ENCODE peak calls at places on chromosomes 7 and 10, in seven cellular contexts. One of them, this sample, is unnamed. For H3K4me1, the result is how much of the 10 kb centered on the place peaks cover.

GRCh38 chr7:105369944-105370343 is 18.8 kb downstream of the SRPK2 start:
- DNase-seq in cardiac muscle cell: no peak
- DNase-seq in colonic mucosa: no peak
- DNase-seq in gastrocnemius medialis: no peak
- DNase-seq in right atrium auricular region: no peak
- DNase-seq in left ventricle myocardium inferior: no peak
- DNase-seq in heart right ventricle: no peak
- DNase-seq in this sample: no peak

GRCh38 chr10:132532784-132533560 is 4.6 kb upstream of the INPP5A start:
- DNase-seq in cardiac muscle cell: no peak
- DNase-seq in colonic mucosa: no peak
- DNase-seq in gastrocnemius medialis: no peak
- DNase-seq in right atrium auricular region: no peak
- DNase-seq in left ventricle myocardium inferior: no peak
- DNase-seq in heart right ventricle: no peak
- DNase-seq in this sample: peak

GRCh38 chr10:49616421-49617230 is 2.8 kb downstream of the CHAT start:
- DNase-seq in cardiac muscle cell: no peak
- DNase-seq in colonic mucosa: no peak
- DNase-seq in gastrocnemius medialis: no peak
- DNase-seq in right atrium auricular region: no peak
- DNase-seq in left ventricle myocardium inferior: no peak
- DNase-seq in heart right ventricle: no peak
- DNase-seq in this sample: peak

GRCh38 chr7:77570330-77571011 is 33.4 kb downstream of the PTPN12 start:
- DNase-seq in cardiac muscle cell: peak
- DNase-seq in colonic mucosa: no peak
- DNase-seq in gastrocnemius medialis: no peak
- DNase-seq in right atrium auricular region: no peak
- DNase-seq in left ventricle myocardium inferior: no peak
- DNase-seq in heart right ventricle: no peak
- DNase-seq in this sample: no peak

GRCh38 chr10:5071411-5072198 is 22.6 kb upstream of the AKR1C3 start:
- DNase-seq in cardiac muscle cell: peak
- DNase-seq in colonic mucosa: peak
- DNase-seq in gastrocnemius medialis: peak
- DNase-seq in right atrium auricular region: peak
- DNase-seq in left ventricle myocardium inferior: peak
- DNase-seq in heart right ventricle: no peak
- DNase-seq in this sample: peak

GRCh38 chr7:32379486-32380115 is 110.6 kb downstream of the LSM5 start:
- DNase-seq in cardiac muscle cell: no peak
- DNase-seq in colonic mucosa: no peak
- DNase-seq in gastrocnemius medialis: no peak
- DNase-seq in right atrium auricular region: no peak
- DNase-seq in left ventricle myocardium inferior: no peak
- DNase-seq in heart right ventricle: no peak
- DNase-seq in this sample: no peak

GRCh38 chr7:130365511-130366441 is 14.5 kb upstream of the CPA1 start:
- DNase-seq in cardiac muscle cell: peak
- DNase-seq in colonic mucosa: no peak
- DNase-seq in gastrocnemius medialis: peak
- DNase-seq in right atrium auricular region: no peak
- DNase-seq in left ventricle myocardium inferior: no peak
- DNase-seq in heart right ventricle: no peak
- DNase-seq in this sample: peak

GRCh38 chr7:79774150-79774549 is 320.7 kb upstream of the MAGI2 start:
- DNase-seq in cardiac muscle cell: no peak
- DNase-seq in colonic mucosa: no peak
- DNase-seq in gastrocnemius medialis: no peak
- DNase-seq in right atrium auricular region: no peak
- DNase-seq in left ventricle myocardium inferior: no peak
- DNase-seq in heart right ventricle: no peak
- DNase-seq in this sample: no peak

GRCh38 chr10:31129261-31129660 is 97.6 kb upstream of the ZNF438 start:
- DNase-seq in cardiac muscle cell: peak
- DNase-seq in colonic mucosa: peak
- DNase-seq in gastrocnemius medialis: no peak
- DNase-seq in right atrium auricular region: peak
- DNase-seq in left ventricle myocardium inferior: no peak
- DNase-seq in heart right ventricle: no peak
- DNase-seq in this sample: no peak

GRCh38 chr7:20238754-20239324 is 21.7 kb upstream of the MACC1 start:
- DNase-seq in cardiac muscle cell: peak
- DNase-seq in colonic mucosa: no peak
- DNase-seq in gastrocnemius medialis: no peak
- DNase-seq in right atrium auricular region: no peak
- DNase-seq in left ventricle myocardium inferior: no peak
- DNase-seq in heart right ventricle: no peak
- DNase-seq in this sample: no peak

GRCh38 chr10:49355221-49355620 is 40.7 kb downstream of the DRGX start:
- DNase-seq in cardiac muscle cell: no peak
- DNase-seq in colonic mucosa: no peak
- DNase-seq in gastrocnemius medialis: no peak
- DNase-seq in right atrium auricular region: no peak
- DNase-seq in left ventricle myocardium inferior: no peak
- DNase-seq in heart right ventricle: no peak
- DNase-seq in this sample: no peak

GRCh38 chr10:25176421-25176968 is 1.7 kb downstream of the GPR158 start:
- DNase-seq in cardiac muscle cell: peak
- DNase-seq in colonic mucosa: no peak
- DNase-seq in gastrocnemius medialis: no peak
- DNase-seq in right atrium auricular region: no peak
- DNase-seq in left ventricle myocardium inferior: no peak
- DNase-seq in heart right ventricle: no peak
- DNase-seq in this sample: peak

GRCh38 chr10:31760674-31761081 is 168.0 kb downstream of the ARHGAP12 start:
- DNase-seq in cardiac muscle cell: no peak
- DNase-seq in colonic mucosa: no peak
- DNase-seq in gastrocnemius medialis: no peak
- DNase-seq in right atrium auricular region: no peak
- DNase-seq in left ventricle myocardium inferior: no peak
- DNase-seq in heart right ventricle: no peak
- DNase-seq in this sample: no peak

GRCh38 chr7:66050990-66051424 is 24.6 kb upstream of the ASL start:
- DNase-seq in cardiac muscle cell: peak
- DNase-seq in colonic mucosa: no peak
- DNase-seq in gastrocnemius medialis: no peak
- DNase-seq in right atrium auricular region: no peak
- DNase-seq in left ventricle myocardium inferior: no peak
- DNase-seq in heart right ventricle: no peak
- DNase-seq in this sample: peak

DNA sequence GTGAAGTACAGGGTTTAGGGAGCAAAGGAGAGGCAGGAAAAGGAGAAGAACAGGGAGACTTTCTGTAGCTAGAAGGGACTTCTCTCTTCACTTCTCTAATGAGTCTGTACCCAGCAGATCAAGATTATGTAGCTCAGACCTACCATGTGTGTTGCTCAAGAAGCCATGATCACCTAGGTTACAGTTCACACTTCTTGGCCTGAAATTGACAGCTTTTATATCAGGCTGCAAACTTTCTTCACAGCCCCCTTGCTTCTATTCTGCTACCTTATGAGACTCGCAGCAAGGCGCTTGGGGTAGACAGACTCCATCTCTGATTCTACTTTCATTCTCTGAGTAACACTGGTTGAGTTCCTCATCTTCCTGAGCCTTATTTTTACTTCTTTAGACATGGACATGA is 19.6 kb upstream of the GIMAP2 start:
- DNase-seq in cardiac muscle cell: no peak
- DNase-seq in colonic mucosa: no peak
- DNase-seq in gastrocnemius medialis: no peak
- DNase-seq in right atrium auricular region: no peak
- DNase-seq in left ventricle myocardium inferior: no peak
- DNase-seq in heart right ventricle: no peak
- DNase-seq in this sample: no peak
- H3K4me1 ChIP-seq in cardiac muscle cell: under half
- H3K4me1 ChIP-seq in colonic mucosa: under half
- H3K4me1 ChIP-seq in gastrocnemius medialis: under half
- H3K4me1 ChIP-seq in right atrium auricular region: under half
- H3K4me1 ChIP-seq in left ventricle myocardium inferior: under half
- H3K4me1 ChIP-seq in heart right ventricle: under half
- H3K4me1 ChIP-seq in this sample: under half

GRCh38 chr7:23356168-23356567 is 57.0 kb downstream of the MALSU1 start:
- DNase-seq in cardiac muscle cell: no peak
- DNase-seq in colonic mucosa: no peak
- DNase-seq in gastrocnemius medialis: no peak
- DNase-seq in right atrium auricular region: no peak
- DNase-seq in left ventricle myocardium inferior: no peak
- DNase-seq in heart right ventricle: no peak
- DNase-seq in this sample: no peak

GRCh38 chr7:23356726-23357125 is 57.6 kb downstream of the MALSU1 start:
- DNase-seq in cardiac muscle cell: peak
- DNase-seq in colonic mucosa: no peak
- DNase-seq in gastrocnemius medialis: no peak
- DNase-seq in right atrium auricular region: no peak
- DNase-seq in left ventricle myocardium inferior: no peak
- DNase-seq in heart right ventricle: no peak
- DNase-seq in this sample: no peak

GRCh38 chr7:23358152-23358674 is 59.1 kb downstream of the MALSU1 start:
- DNase-seq in cardiac muscle cell: no peak
- DNase-seq in colonic mucosa: no peak
- DNase-seq in gastrocnemius medialis: no peak
- DNase-seq in right atrium auricular region: no peak
- DNase-seq in left ventricle myocardium inferior: no peak
- DNase-seq in heart right ventricle: no peak
- DNase-seq in this sample: no peak

GRCh38 chr7:23353172-23353571 is 54.0 kb downstream of the MALSU1 start:
- DNase-seq in cardiac muscle cell: no peak
- DNase-seq in colonic mucosa: no peak
- DNase-seq in gastrocnemius medialis: no peak
- DNase-seq in right atrium auricular region: no peak
- DNase-seq in left ventricle myocardium inferior: no peak
- DNase-seq in heart right ventricle: no peak
- DNase-seq in this sample: no peak

DNA sequence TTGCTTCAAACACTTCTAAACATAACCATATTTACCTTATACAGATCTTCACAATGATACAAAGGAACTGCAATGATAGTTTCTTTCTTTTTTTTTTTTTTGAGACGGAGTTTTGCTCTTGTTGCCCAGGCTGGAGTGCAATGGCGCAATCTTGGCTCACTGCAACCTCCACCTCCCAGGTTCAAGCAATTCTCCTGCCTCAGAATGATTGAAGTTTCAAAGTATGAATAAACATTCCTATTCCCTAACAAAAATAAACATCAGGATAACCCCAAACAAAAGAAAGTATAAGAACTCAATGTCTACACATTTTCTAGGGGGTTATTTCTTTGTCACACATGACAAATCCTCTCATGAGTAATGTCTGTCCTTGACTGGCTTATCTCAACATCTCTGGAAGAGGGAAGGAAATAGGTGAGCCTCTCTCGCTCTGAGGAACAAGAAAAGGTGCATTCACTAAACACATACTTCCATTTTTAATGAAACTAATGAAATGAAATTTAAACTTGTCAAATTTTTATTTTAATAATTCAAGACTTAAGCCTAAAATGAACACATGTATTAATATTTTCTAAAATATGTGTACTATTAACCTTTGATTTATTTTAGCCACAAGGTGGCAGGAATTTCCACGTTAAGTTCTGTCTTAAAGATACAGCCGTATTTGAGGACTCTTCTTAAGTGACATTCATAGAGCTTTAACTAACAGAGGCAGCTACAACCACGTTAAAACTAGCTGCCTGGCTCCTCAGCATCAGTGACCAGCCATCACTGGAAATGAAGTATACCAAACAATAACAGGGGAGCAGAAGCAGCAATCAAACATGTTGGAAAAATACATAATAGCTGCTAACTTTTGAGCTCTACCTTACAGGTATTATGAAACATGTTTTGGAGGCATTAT is 58.3 kb downstream of the MALSU1 start:
- DNase-seq in cardiac muscle cell: peak
- DNase-seq in colonic mucosa: no peak
- DNase-seq in gastrocnemius medialis: no peak
- DNase-seq in right atrium auricular region: no peak
- DNase-seq in left ventricle myocardium inferior: no peak
- DNase-seq in heart right ventricle: no peak
- DNase-seq in this sample: peak
- TF ChIP-seq CTCF in cardiac muscle cell: peak
- TF ChIP-seq CTCF in colonic mucosa: no peak
- TF ChIP-seq CTCF in gastrocnemius medialis: no peak
- TF ChIP-seq CTCF in right atrium auricular region: no peak
- TF ChIP-seq CTCF in left ventricle myocardium inferior: peak
- TF ChIP-seq CTCF in heart right ventricle: peak
- TF ChIP-seq CTCF in this sample: peak

DNA sequence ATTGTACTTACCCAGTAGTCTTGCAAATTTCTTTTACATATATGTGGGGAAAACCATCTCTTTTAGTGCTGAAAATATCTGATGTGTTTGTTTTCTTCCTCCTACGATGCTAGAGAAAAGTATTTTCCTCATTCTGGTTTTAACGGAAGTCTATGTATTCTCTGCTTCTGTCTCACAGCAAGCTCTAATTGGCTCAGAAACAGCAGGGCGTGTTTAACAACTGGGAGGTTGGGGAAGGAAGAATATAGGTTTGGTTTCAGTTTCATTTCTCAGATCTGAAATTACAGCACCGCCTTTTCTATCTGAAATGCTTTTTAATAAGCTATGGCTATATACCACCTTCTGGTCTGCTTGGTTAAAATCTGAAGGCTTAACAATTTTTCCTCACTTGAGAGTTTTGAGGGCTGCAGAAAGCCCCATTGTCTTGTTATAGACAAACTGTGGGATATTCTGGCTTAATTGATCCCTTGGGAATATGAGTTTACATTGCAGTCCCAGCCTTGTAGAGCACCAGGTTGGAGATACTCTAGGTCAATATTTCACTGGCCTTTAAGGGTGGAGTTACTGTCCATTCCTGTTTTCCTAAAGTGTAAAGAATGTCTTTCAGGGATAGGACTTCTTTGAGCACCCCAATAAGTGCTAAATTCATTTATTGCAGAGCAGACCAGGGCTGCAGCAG is at the start of gene SAMD9:
- DNase-seq in cardiac muscle cell: peak
- DNase-seq in colonic mucosa: peak
- DNase-seq in gastrocnemius medialis: peak
- DNase-seq in right atrium auricular region: no peak
- DNase-seq in left ventricle myocardium inferior: no peak
- DNase-seq in heart right ventricle: no peak
- DNase-seq in this sample: no peak
- H3K4me3 ChIP-seq in cardiac muscle cell: no peak
- H3K4me3 ChIP-seq in colonic mucosa: peak
- H3K4me3 ChIP-seq in gastrocnemius medialis: peak
- H3K4me3 ChIP-seq in right atrium auricular region: peak
- H3K4me3 ChIP-seq in left ventricle myocardium inferior: peak
- H3K4me3 ChIP-seq in heart right ventricle: peak
- H3K4me3 ChIP-seq in this sample: no peak

DNA sequence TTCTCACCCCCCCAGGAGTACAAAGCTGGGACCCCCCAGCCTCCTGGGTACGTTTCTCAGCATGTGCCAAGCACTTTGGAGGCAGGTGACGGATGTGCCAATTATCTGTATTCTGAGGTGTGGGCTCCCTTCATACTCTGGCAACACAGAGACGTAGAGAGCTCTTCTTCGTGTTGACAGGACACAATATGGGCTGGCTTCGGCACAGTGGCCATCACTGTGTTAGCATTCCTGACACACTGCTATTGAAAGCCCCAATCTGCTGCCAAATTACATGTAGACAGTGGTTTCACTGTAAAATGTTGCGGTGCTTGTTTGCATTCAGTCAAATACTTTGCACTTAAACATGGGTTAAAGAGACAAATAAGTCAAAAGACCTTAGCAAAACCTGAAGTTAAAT is 92.6 kb upstream of the SAMD8 start:
- DNase-seq in cardiac muscle cell: no peak
- DNase-seq in colonic mucosa: no peak
- DNase-seq in gastrocnemius medialis: no peak
- DNase-seq in right atrium auricular region: no peak
- DNase-seq in left ventricle myocardium inferior: no peak
- DNase-seq in heart right ventricle: no peak
- DNase-seq in this sample: no peak
- H3K4me1 ChIP-seq in cardiac muscle cell: under half
- H3K4me1 ChIP-seq in colonic mucosa: under half
- H3K4me1 ChIP-seq in gastrocnemius medialis: half or more
- H3K4me1 ChIP-seq in right atrium auricular region: under half
- H3K4me1 ChIP-seq in left ventricle myocardium inferior: under half
- H3K4me1 ChIP-seq in heart right ventricle: under half
- H3K4me1 ChIP-seq in this sample: under half

This sample was measured in Caco-2.